ENCODE peak calls at places on chromosomes 6 and 20, in ten cellular contexts. K is EH; L is ACHN; A is NCI-H2081; B is activated T-cell treated with anti-CD3 and anti-CD28 coated beads, Interleukin-2, amount 50 U/mL, for 72 hours; V is NCI-H1092 treated with DMSO at 0.1 percent for 48 hours; U is skeletal muscle cell; T is EL; Z is sciatic nerve; G is Caco-2. S is an unnamed sample.

GRCh38 chr6:30939473-30939872 is 1.3 kb upstream of the MUCL3 start:
- DNase-seq in T (no peak), B (no peak), Z (no peak), A (no peak), V (no peak), L (no peak), G (no peak), U (no peak), K (no peak), S (no peak)

GRCh38 chr20:45014671-45015415 is 48.5 kb downstream of the STK4 start:
- DNase-seq in B (no peak), K (peak; percentile 97), T (peak; percentile 97), A (no peak), Z (no peak), G (no peak), L (no peak), V (no peak), U (no peak), S (no peak)

GRCh38 chr20:21291026-21291425 is 12.1 kb upstream of the XRN2 start:
- DNase-seq in T (peak; percentile 52), Z (no peak), K (no peak), A (no peak), L (no peak), B (no peak), U (no peak), V (no peak), G (no peak), S (no peak)

GRCh38 chr6:25709761-25710160 is 44.8 kb upstream of the SLC17A4 start:
- DNase-seq in T (no peak), V (no peak), K (no peak), G (no peak), B (no peak), L (no peak), A (no peak), Z (no peak), U (no peak), S (no peak)

GRCh38 chr6:83183082-83183828 is 9.8 kb downstream of the PGM3 start:
- DNase-seq in T (peak; percentile 98), V (no peak), A (no peak), L (peak; percentile 61), K (peak; percentile 99), B (no peak), U (peak; percentile 89), G (no peak), Z (no peak), S (no peak)

GRCh38 chr6:36374194-36374593 is 13.3 kb downstream of the ETV7 start:
- DNase-seq in U (no peak), L (no peak), G (no peak), Z (no peak), B (no peak), V (no peak), K (no peak), A (no peak), T (no peak), S (no peak)

GRCh38 chr6:168956884-168957730 is 296.5 kb downstream of the THBS2 start:
- DNase-seq in A (peak; percentile 55), L (peak; percentile 53), G (peak; percentile 63), Z (peak; percentile 84), K (peak; percentile 91), V (peak; percentile 84), B (peak; percentile 44), U (peak; percentile 50), T (peak; percentile 84), S (peak; percentile 22)

GRCh38 chr6:95240514-95240913 is 336.8 kb upstream of the MANEA start:
- DNase-seq in V (no peak), T (no peak), L (no peak), A (no peak), U (no peak), B (no peak), Z (no peak), K (no peak), G (no peak), S (no peak)

GRCh38 chr20:33721391-33722140 is 1.5 kb upstream of the PXMP4 start:
- DNase-seq in L (no peak), K (no peak), A (no peak), G (no peak), B (no peak), U (no peak), Z (no peak), V (no peak), T (no peak), S (no peak)

GRCh38 chr20:23492292-23492691 is 1.4 kb downstream of the CST8 start:
- DNase-seq in K (no peak), Z (no peak), A (no peak), T (no peak), U (no peak), V (no peak), L (no peak), B (no peak), G (no peak), S (no peak)

GRCh38 chr20:56391596-56392281 is at the start of gene AURKA:
- DNase-seq in Z (no peak), K (peak; percentile 12), V (peak; percentile 28), L (no peak), A (no peak), G (no peak), T (peak; percentile 26), U (no peak), B (no peak), S (no peak)

GRCh38 chr20:15236812-15237211 is 899.4 kb upstream of the FLRT3 start:
- DNase-seq in V (no peak), B (peak; percentile 12), T (peak; percentile 20), U (no peak), Z (no peak), A (peak; percentile 63), G (peak; percentile 64), K (peak; percentile 63), L (peak; percentile 43), S (no peak)

GRCh38 chr6:11329841-11330765 is 97.6 kb upstream of the NEDD9 start:
- DNase-seq in G (no peak), A (no peak), L (no peak), T (no peak), K (no peak), Z (no peak), V (no peak), U (no peak), B (no peak), S (no peak)

GRCh38 chr6:111423055-111423633 is 59.9 kb downstream of the REV3L start:
- DNase-seq in G (no peak), L (no peak), Z (no peak), T (peak; percentile 32), K (peak; percentile 38), U (no peak), A (no peak), B (no peak), V (no peak), S (no peak)

GRCh38 chr20:1537731-1538058 is 19.8 kb downstream of the SIRPD start:
- DNase-seq in L (no peak), G (no peak), Z (no peak), U (no peak), A (no peak), K (no peak), V (no peak), T (no peak), B (no peak), S (no peak)

GRCh38 chr6:97524846-97525245 is 241.8 kb upstream of the MMS22L start:
- DNase-seq in B (no peak), G (no peak), A (peak; percentile 82), V (peak; percentile 6), Z (no peak), U (no peak), L (no peak), K (no peak), T (peak; percentile 3), S (no peak)

GRCh38 chr6:12516070-12516469 is 200.5 kb upstream of the PHACTR1 start:
- DNase-seq in B (no peak), U (no peak), L (no peak), V (no peak), T (no peak), G (no peak), K (peak; percentile 32), Z (no peak), A (no peak), S (no peak)

GRCh38 chr6:130778946-130779657 is 48.1 kb upstream of the SMLR1 start:
- DNase-seq in T (peak; percentile 78), Z (no peak), G (no peak), V (no peak), K (peak; percentile 85), B (no peak), U (peak; percentile 60), A (no peak), L (no peak), S (no peak)

GRCh38 chr6:90458353-90459224 is 128.3 kb downstream of the MAP3K7 start:
- DNase-seq in L (no peak), A (no peak), V (no peak), U (no peak), K (no peak), G (no peak), Z (no peak), T (peak; percentile 13), B (peak; percentile 92), S (no peak)

S was measured in DMS79.